ENCODE peak calls at places on chromosomes 5 and 9, in seven cellular contexts. L is HFF-Myc, W is hippocampal formation, O is fibroblast of pulmonary artery, T is SW480, Q is SK-N-SH, A is transverse colon. P is an unnamed sample.

GRCh38 chr9:18994263-18994916 is 38.6 kb downstream of the SAXO1 start:
- DNase-seq in L (no peak), W (no peak), O (no peak), T (no peak), Q (peak), A (no peak), P (no peak)

GRCh38 chr9:136533775-136534157 is 12.1 kb downstream of the NOTCH1 start:
- DNase-seq in L (no peak), W (no peak), O (no peak), T (peak), Q (no peak), A (peak), P (peak)

GRCh38 chr5:111069839-111070238 is 1.7 kb upstream of the TSLP start:
- DNase-seq in L (no peak), W (no peak), O (peak), T (no peak), Q (no peak), A (no peak), P (no peak)

GRCh38 chr9:126611592-126612328 is 2.0 kb upstream of the LMX1B start:
- DNase-seq in L (no peak), W (peak), O (peak), T (peak), Q (peak), A (peak), P (peak)

GRCh38 chr5:115535479-115536035 is 9.0 kb downstream of the FEM1C start:
- DNase-seq in L (no peak), W (no peak), O (no peak), T (no peak), Q (no peak), A (no peak), P (no peak)

GRCh38 chr5:150353395-150353675 is 4.2 kb upstream of the TCOF1 start:
- DNase-seq in L (no peak), W (no peak), O (no peak), T (no peak), Q (no peak), A (no peak), P (no peak)

GRCh38 chr9:76756273-76756650 is 8.0 kb upstream of the PCA3 start:
- DNase-seq in L (peak), W (peak), O (peak), T (peak), Q (peak), A (peak), P (no peak)

GRCh38 chr9:81456431-81456970 is 232.8 kb downstream of the TLE1 start:
- DNase-seq in L (no peak), W (no peak), O (peak), T (peak), Q (no peak), A (no peak), P (no peak)

GRCh38 chr9:130287736-130288135 is 22.2 kb downstream of the HMCN2 start:
- DNase-seq in L (no peak), W (no peak), O (no peak), T (no peak), Q (no peak), A (no peak), P (no peak)

GRCh38 chr5:91332267-91333044 is 50.7 kb downstream of the ARRDC3 start:
- DNase-seq in L (peak), W (no peak), O (peak), T (peak), Q (no peak), A (no peak), P (no peak)

GRCh38 chr5:10555134-10555733 is 8.6 kb upstream of the ANKRD33B start:
- DNase-seq in L (peak), W (no peak), O (peak), T (peak), Q (peak), A (no peak), P (peak)

GRCh38 chr5:5584751-5585150 is 162.3 kb downstream of the ICE1 start:
- DNase-seq in L (no peak), W (no peak), O (no peak), T (no peak), Q (no peak), A (no peak), P (no peak)

GRCh38 chr5:168295574-168296201 is 4.2 kb downstream of the WWC1 start:
- DNase-seq in L (no peak), W (peak), O (peak), T (no peak), Q (peak), A (no peak), P (no peak)

GRCh38 chr9:76725885-76726284 is 38.4 kb upstream of the PCA3 start:
- DNase-seq in L (no peak), W (no peak), O (no peak), T (no peak), Q (no peak), A (no peak), P (no peak)

GRCh38 chr9:91119147-91119546 is 242.6 kb downstream of the AUH start:
- DNase-seq in L (no peak), W (no peak), O (peak), T (no peak), Q (no peak), A (no peak), P (no peak)

GRCh38 chr5:144566747-144567415 is 396.2 kb downstream of the KCTD16 start:
- DNase-seq in L (no peak), W (no peak), O (no peak), T (no peak), Q (no peak), A (no peak), P (no peak)

GRCh38 chr9:94199776-94200175 is 59.3 kb upstream of the ZNF169 start:
- DNase-seq in L (no peak), W (no peak), O (no peak), T (no peak), Q (no peak), A (no peak), P (no peak)

GRCh38 chr5:130231786-130232185 is 327.5 kb downstream of the CHSY3 start:
- DNase-seq in L (no peak), W (no peak), O (no peak), T (no peak), Q (no peak), A (no peak), P (no peak)

GRCh38 chr9:83403864-83404263 is 134.3 kb downstream of the FRMD3 start:
- DNase-seq in L (peak), W (no peak), O (peak), T (no peak), Q (no peak), A (no peak), P (no peak)

P was measured in CD14-positive monocyte.